ENCODE peak calls at places on chromosome 3, in six cellular contexts. One of them, this sample, is unnamed.

GRCh38 chr3:50347187-50347813 is 1.8 kb upstream of the ZMYND10 start:
- DNase-seq in activated T-cell treated with anti-CD3 and anti-CD28 coated beads, Interleukin-2, amount 50 U/mL, for 72 hours: peak
- DNase-seq in AG08396: peak
- DNase-seq in GM23248: peak
- DNase-seq in GM13977: peak
- DNase-seq in Kasumi-1: peak
- DNase-seq in this sample: peak

GRCh38 chr3:171404376-171404982 is 55.7 kb downstream of the TNIK start:
- DNase-seq in activated T-cell treated with anti-CD3 and anti-CD28 coated beads, Interleukin-2, amount 50 U/mL, for 72 hours: no peak
- DNase-seq in GM13977: no peak
- DNase-seq in GM23248: no peak
- DNase-seq in Kasumi-1: no peak
- DNase-seq in AG08396: no peak
- DNase-seq in this sample: no peak

GRCh38 chr3:64086479-64086878 is 63.2 kb upstream of the PSMD6 start:
- DNase-seq in GM23248: no peak
- DNase-seq in AG08396: no peak
- DNase-seq in Kasumi-1: no peak
- DNase-seq in GM13977: no peak
- DNase-seq in activated T-cell treated with anti-CD3 and anti-CD28 coated beads, Interleukin-2, amount 50 U/mL, for 72 hours: no peak
- DNase-seq in this sample: no peak

GRCh38 chr3:151552589-151552988 is 91.7 kb upstream of the IGSF10 start:
- DNase-seq in Kasumi-1: peak
- DNase-seq in AG08396: no peak
- DNase-seq in GM23248: no peak
- DNase-seq in activated T-cell treated with anti-CD3 and anti-CD28 coated beads, Interleukin-2, amount 50 U/mL, for 72 hours: no peak
- DNase-seq in GM13977: no peak
- DNase-seq in this sample: no peak

GRCh38 chr3:71304684-71305083 is 278.8 kb downstream of the FOXP1 start:
- DNase-seq in AG08396: no peak
- DNase-seq in GM23248: peak
- DNase-seq in Kasumi-1: peak
- DNase-seq in activated T-cell treated with anti-CD3 and anti-CD28 coated beads, Interleukin-2, amount 50 U/mL, for 72 hours: peak
- DNase-seq in GM13977: no peak
- DNase-seq in this sample: no peak

GRCh38 chr3:111071257-111072015 is at the start of gene NECTIN3:
- DNase-seq in AG08396: peak
- DNase-seq in Kasumi-1: peak
- DNase-seq in GM23248: peak
- DNase-seq in activated T-cell treated with anti-CD3 and anti-CD28 coated beads, Interleukin-2, amount 50 U/mL, for 72 hours: peak
- DNase-seq in GM13977: peak
- DNase-seq in this sample: peak

GRCh38 chr3:120276767-120277166 is 8.3 kb downstream of the GPR156 start:
- DNase-seq in GM23248: no peak
- DNase-seq in GM13977: no peak
- DNase-seq in activated T-cell treated with anti-CD3 and anti-CD28 coated beads, Interleukin-2, amount 50 U/mL, for 72 hours: no peak
- DNase-seq in AG08396: no peak
- DNase-seq in Kasumi-1: no peak
- DNase-seq in this sample: no peak

GRCh38 chr3:72907131-72907697 is 19.4 kb downstream of the GXYLT2 start:
- DNase-seq in AG08396: peak
- DNase-seq in GM23248: peak
- DNase-seq in GM13977: no peak
- DNase-seq in Kasumi-1: no peak
- DNase-seq in activated T-cell treated with anti-CD3 and anti-CD28 coated beads, Interleukin-2, amount 50 U/mL, for 72 hours: no peak
- DNase-seq in this sample: peak

GRCh38 chr3:197404030-197404429 is 105.6 kb upstream of the DLG1 start:
- DNase-seq in Kasumi-1: no peak
- DNase-seq in AG08396: peak
- DNase-seq in GM13977: peak
- DNase-seq in activated T-cell treated with anti-CD3 and anti-CD28 coated beads, Interleukin-2, amount 50 U/mL, for 72 hours: no peak
- DNase-seq in GM23248: no peak
- DNase-seq in this sample: no peak

GRCh38 chr3:164818318-164818717 is 260.0 kb downstream of the SI start:
- DNase-seq in GM23248: no peak
- DNase-seq in Kasumi-1: no peak
- DNase-seq in activated T-cell treated with anti-CD3 and anti-CD28 coated beads, Interleukin-2, amount 50 U/mL, for 72 hours: no peak
- DNase-seq in GM13977: no peak
- DNase-seq in AG08396: no peak
- DNase-seq in this sample: no peak

GRCh38 chr3:45715945-45716344 is 26.7 kb downstream of the SACM1L start:
- DNase-seq in activated T-cell treated with anti-CD3 and anti-CD28 coated beads, Interleukin-2, amount 50 U/mL, for 72 hours: no peak
- DNase-seq in AG08396: no peak
- DNase-seq in Kasumi-1: no peak
- DNase-seq in GM23248: peak
- DNase-seq in GM13977: no peak
- DNase-seq in this sample: no peak

GRCh38 chr3:36677331-36678007 is 86.9 kb downstream of the DCLK3 start:
- DNase-seq in AG08396: peak
- DNase-seq in GM13977: no peak
- DNase-seq in activated T-cell treated with anti-CD3 and anti-CD28 coated beads, Interleukin-2, amount 50 U/mL, for 72 hours: no peak
- DNase-seq in GM23248: peak
- DNase-seq in Kasumi-1: no peak
- DNase-seq in this sample: peak

GRCh38 chr3:37673391-37673790 is 188.3 kb upstream of the CTDSPL start:
- DNase-seq in Kasumi-1: no peak
- DNase-seq in activated T-cell treated with anti-CD3 and anti-CD28 coated beads, Interleukin-2, amount 50 U/mL, for 72 hours: no peak
- DNase-seq in GM23248: no peak
- DNase-seq in AG08396: no peak
- DNase-seq in GM13977: no peak
- DNase-seq in this sample: no peak

GRCh38 chr3:88093266-88093665 is 34.2 kb downstream of the ZNF654 start:
- DNase-seq in activated T-cell treated with anti-CD3 and anti-CD28 coated beads, Interleukin-2, amount 50 U/mL, for 72 hours: no peak
- DNase-seq in AG08396: no peak
- DNase-seq in Kasumi-1: no peak
- DNase-seq in GM13977: no peak
- DNase-seq in GM23248: no peak
- DNase-seq in this sample: no peak

GRCh38 chr3:53073553-53074365 is 27.9 kb upstream of the SFMBT1 start:
- DNase-seq in activated T-cell treated with anti-CD3 and anti-CD28 coated beads, Interleukin-2, amount 50 U/mL, for 72 hours: no peak
- DNase-seq in GM13977: no peak
- DNase-seq in AG08396: no peak
- DNase-seq in GM23248: no peak
- DNase-seq in Kasumi-1: no peak
- DNase-seq in this sample: no peak

GRCh38 chr3:23209747-23210495 is 6.8 kb downstream of the UBE2E2 start:
- DNase-seq in AG08396: no peak
- DNase-seq in activated T-cell treated with anti-CD3 and anti-CD28 coated beads, Interleukin-2, amount 50 U/mL, for 72 hours: no peak
- DNase-seq in Kasumi-1: peak
- DNase-seq in GM23248: no peak
- DNase-seq in GM13977: no peak
- DNase-seq in this sample: no peak

GRCh38 chr3:76310059-76310458 is 524.7 kb upstream of the ZNF717 start:
- DNase-seq in GM23248: peak
- DNase-seq in AG08396: no peak
- DNase-seq in GM13977: no peak
- DNase-seq in activated T-cell treated with anti-CD3 and anti-CD28 coated beads, Interleukin-2, amount 50 U/mL, for 72 hours: no peak
- DNase-seq in Kasumi-1: no peak
- DNase-seq in this sample: peak

GRCh38 chr3:149395107-149396089 is 17.9 kb upstream of the TM4SF1 start:
- DNase-seq in GM23248: peak
- DNase-seq in activated T-cell treated with anti-CD3 and anti-CD28 coated beads, Interleukin-2, amount 50 U/mL, for 72 hours: no peak
- DNase-seq in Kasumi-1: no peak
- DNase-seq in GM13977: no peak
- DNase-seq in AG08396: no peak
- DNase-seq in this sample: no peak

GRCh38 chr3:71356272-71356671 is 227.3 kb downstream of the FOXP1 start:
- DNase-seq in Kasumi-1: no peak
- DNase-seq in GM23248: no peak
- DNase-seq in GM13977: no peak
- DNase-seq in activated T-cell treated with anti-CD3 and anti-CD28 coated beads, Interleukin-2, amount 50 U/mL, for 72 hours: no peak
- DNase-seq in AG08396: no peak
- DNase-seq in this sample: no peak

GRCh38 chr3:114147281-114147680 is 31.6 kb downstream of the DRD3 start:
- DNase-seq in activated T-cell treated with anti-CD3 and anti-CD28 coated beads, Interleukin-2, amount 50 U/mL, for 72 hours: no peak
- DNase-seq in GM13977: no peak
- DNase-seq in AG08396: no peak
- DNase-seq in Kasumi-1: no peak
- DNase-seq in GM23248: no peak
- DNase-seq in this sample: no peak

GRCh38 chr3:14902719-14903118 is 44.7 kb upstream of the NR2C2 start:
- DNase-seq in GM13977: no peak
- DNase-seq in AG08396: no peak
- DNase-seq in Kasumi-1: no peak
- DNase-seq in activated T-cell treated with anti-CD3 and anti-CD28 coated beads, Interleukin-2, amount 50 U/mL, for 72 hours: no peak
- DNase-seq in GM23248: peak
- DNase-seq in this sample: no peak

GRCh38 chr3:183435701-183436100 is 7.3 kb upstream of the MCF2L2 start:
- DNase-seq in GM23248: no peak
- DNase-seq in Kasumi-1: no peak
- DNase-seq in activated T-cell treated with anti-CD3 and anti-CD28 coated beads, Interleukin-2, amount 50 U/mL, for 72 hours: peak
- DNase-seq in AG08396: no peak
- DNase-seq in GM13977: peak
- DNase-seq in this sample: no peak

GRCh38 chr3:49625971-49626640 is 48.0 kb upstream of the APEH start:
- DNase-seq in AG08396: no peak
- DNase-seq in activated T-cell treated with anti-CD3 and anti-CD28 coated beads, Interleukin-2, amount 50 U/mL, for 72 hours: no peak
- DNase-seq in GM23248: peak
- DNase-seq in Kasumi-1: no peak
- DNase-seq in GM13977: no peak
- DNase-seq in this sample: peak

GRCh38 chr3:64332461-64333350 is 107.4 kb upstream of the PRICKLE2 start:
- DNase-seq in Kasumi-1: no peak
- DNase-seq in AG08396: no peak
- DNase-seq in activated T-cell treated with anti-CD3 and anti-CD28 coated beads, Interleukin-2, amount 50 U/mL, for 72 hours: no peak
- DNase-seq in GM23248: peak
- DNase-seq in GM13977: no peak
- DNase-seq in this sample: no peak

GRCh38 chr3:377158-377561 is 180.6 kb downstream of the CHL1 start:
- DNase-seq in GM23248: peak
- DNase-seq in Kasumi-1: peak
- DNase-seq in AG08396: no peak
- DNase-seq in GM13977: peak
- DNase-seq in activated T-cell treated with anti-CD3 and anti-CD28 coated beads, Interleukin-2, amount 50 U/mL, for 72 hours: no peak
- DNase-seq in this sample: no peak